ENCODE peak calls at places on chromosomes 4 and X, in eight cellular contexts. D is upper lobe of left lung, I is stomach, C is K562, O is esophagus muscularis mucosa, U is prostate gland, Q is HCT116, X is GM23338. H is an unnamed sample.
A peak's percentile ranks its signal among the peaks of the same experiment; 100 is the strongest.

GRCh38 chr4:122047706-122048425 is 96.0 kb upstream of the TRPC3 start:
- DNase-seq in D (peak; percentile 1), I (no peak), C (no peak), O (no peak), U (no peak), Q (no peak), X (no peak), H (no peak)

GRCh38 chrX:69065451-69065850 is 99.8 kb downstream of the PJA1 start:
- DNase-seq in D (no peak), I (peak; percentile 7), C (no peak), O (no peak), U (no peak), Q (no peak), X (no peak), H (peak; percentile 42)

GRCh38 chrX:96929036-96929435 is 45.3 kb downstream of the RPA4 start:
- DNase-seq in D (no peak), I (no peak), C (no peak), O (no peak), U (no peak), Q (no peak), X (no peak), H (no peak)

GRCh38 chr4:89558147-89558546 is 250.5 kb upstream of the GPRIN3 start:
- DNase-seq in D (no peak), I (no peak), C (no peak), O (no peak), U (no peak), Q (peak; percentile 7), X (peak; percentile 57), H (no peak)

GRCh38 chr4:186743261-186743660 is 19.6 kb upstream of the FAT1 start:
- DNase-seq in D (no peak), I (no peak), C (no peak), O (no peak), U (no peak), Q (no peak), X (no peak), H (no peak)

GRCh38 chr4:185210102-185210981 is 944 bp downstream of the SNX25 start:
- DNase-seq in D (peak; percentile 92), I (peak; percentile 51), C (peak; percentile 35), O (no peak), U (peak; percentile 40), Q (no peak), X (peak; percentile 62), H (peak; percentile 92)

GRCh38 chr4:157389751-157390150 is 169.2 kb downstream of the GRIA2 start:
- DNase-seq in D (no peak), I (no peak), C (no peak), O (no peak), U (no peak), Q (no peak), X (no peak), H (no peak)

GRCh38 chrX:28324306-28324705 is 262.9 kb upstream of the IL1RAPL1 start:
- DNase-seq in D (no peak), I (no peak), C (no peak), O (no peak), U (no peak), Q (no peak), X (peak; percentile 48), H (no peak)

GRCh38 chr4:3257691-3258482 is 8.9 kb downstream of the MSANTD1 start:
- DNase-seq in D (peak; percentile 50), I (peak; percentile 21), C (no peak), O (no peak), U (no peak), Q (no peak), X (no peak), H (peak; percentile 75)

GRCh38 chrX:123436512-123436911 is 252.4 kb downstream of the GRIA3 start:
- DNase-seq in D (no peak), I (no peak), C (no peak), O (no peak), U (no peak), Q (no peak), X (peak; percentile 15), H (no peak)

GRCh38 chr4:136150046-136150445 is 1382.2 kb downstream of the PCDH18 start:
- DNase-seq in D (no peak), I (no peak), C (no peak), O (no peak), U (no peak), Q (no peak), X (peak; percentile 7), H (no peak)

GRCh38 chrX:136781180-136781797 is 557 bp upstream of the ARHGEF6 start:
- DNase-seq in D (no peak), I (no peak), C (no peak), O (no peak), U (peak; percentile 4), Q (no peak), X (no peak), H (no peak)

GRCh38 chrX:33970028-33970932 is 161.8 kb downstream of the FAM47A start:
- DNase-seq in D (peak; percentile 17), I (no peak), C (no peak), O (no peak), U (no peak), Q (no peak), X (no peak), H (peak; percentile 50)

GRCh38 chr4:92501456-92501855 is 197.7 kb downstream of the GRID2 start:
- DNase-seq in D (no peak), I (no peak), C (no peak), O (no peak), U (no peak), Q (no peak), X (no peak), H (no peak)

GRCh38 chrX:103170216-103170615 is 44.7 kb upstream of the BEX4 start:
- DNase-seq in D (no peak), I (no peak), C (no peak), O (no peak), U (no peak), Q (no peak), X (no peak), H (no peak)

GRCh38 chrX:75596178-75596577 is 73.3 kb upstream of the ZDHHC15 start:
- DNase-seq in D (no peak), I (no peak), C (no peak), O (no peak), U (no peak), Q (no peak), X (peak; percentile 1), H (no peak)

GRCh38 chrX:138756234-138756633 is 44.7 kb upstream of the FGF13 start:
- DNase-seq in D (no peak), I (no peak), C (peak; percentile 8), O (no peak), U (no peak), Q (no peak), X (peak; percentile 67), H (no peak)

GRCh38 chr4:181258569-181258968 is 984.6 kb upstream of the TENM3 start:
- DNase-seq in D (no peak), I (no peak), C (no peak), O (no peak), U (no peak), Q (no peak), X (no peak), H (no peak)

GRCh38 chrX:7316280-7316679 is 168.3 kb upstream of the PUDP start:
- DNase-seq in D (no peak), I (no peak), C (no peak), O (no peak), U (no peak), Q (no peak), X (no peak), H (no peak)

GRCh38 chrX:81925812-81926211 is 723.9 kb downstream of the SH3BGRL start:
- DNase-seq in D (no peak), I (no peak), C (no peak), O (no peak), U (no peak), Q (no peak), X (no peak), H (no peak)
- H3K27me3 ChIP-seq in D (no peaks in the 10 kb centered on the region), I (no peaks in the 10 kb centered on the region), C (no peaks in the 10 kb centered on the region), O (no peaks in the 10 kb centered on the region), U (no peaks in the 10 kb centered on the region), Q (no peaks in the 10 kb centered on the region), X (no peaks in the 10 kb centered on the region), H (no peaks in the 10 kb centered on the region)

DNA sequence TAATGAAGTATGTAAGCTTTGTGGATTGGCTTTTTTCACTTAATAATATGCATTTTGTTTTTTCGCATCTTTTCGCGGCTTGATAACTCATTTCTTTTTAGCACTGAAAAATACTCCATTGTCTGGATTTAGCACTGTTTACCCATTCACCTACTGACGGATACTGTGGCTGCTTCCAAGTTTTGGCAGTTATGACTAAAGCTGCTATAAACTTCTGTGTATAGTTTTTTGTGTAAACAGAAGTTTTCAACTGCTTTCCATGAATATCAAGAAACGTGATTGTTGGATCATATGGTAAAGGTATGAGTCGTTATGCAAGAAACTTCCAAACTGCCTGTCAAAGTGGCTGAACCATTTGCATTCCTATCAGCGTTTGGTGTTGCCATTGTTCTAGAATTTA is 87.6 kb downstream of the BMP3 start:
- DNase-seq in D (no peak), I (no peak), C (no peak), O (no peak), U (no peak), Q (no peak), X (no peak), H (no peak)
- TF ChIP-seq POLR2AphosphoS5 in D (no peak), I (no peak), C (no peak), O (no peak), U (peak; percentile 7), Q (no peak), X (no peak), H (no peak)

GRCh38 chrX:50168305-50168704 is 32.5 kb downstream of the AKAP4 start:
- DNase-seq in D (no peak), I (no peak), C (peak; percentile 9), O (no peak), U (no peak), Q (no peak), X (peak; percentile 9), H (no peak)
- TF ChIP-seq CTCF in D (no peak), I (no peak), C (no peak), O (no peak), U (no peak), Q (no peak), X (no peak), H (no peak)

GRCh38 chr4:69522554-69522953 is 26.8 kb upstream of the UGT2B4 start:
- DNase-seq in D (no peak), I (no peak), C (no peak), O (no peak), U (no peak), Q (no peak), X (no peak), H (no peak)
- H3K27me3 ChIP-seq in D (no peaks in the 10 kb centered on the region), I (no peaks in the 10 kb centered on the region), C (no peaks in the 10 kb centered on the region), O (no peaks in the 10 kb centered on the region), U (no peaks in the 10 kb centered on the region), Q (no peaks in the 10 kb centered on the region), X (no peaks in the 10 kb centered on the region), H (no peaks in the 10 kb centered on the region)

GRCh38 chrX:45807572-45808425 is 607.1 kb upstream of the DIPK2B start:
- DNase-seq in D (no peak), I (no peak), C (no peak), O (no peak), U (no peak), Q (no peak), X (peak; percentile 44), H (no peak)

GRCh38 chrX:45803383-45803921 is 602.8 kb upstream of the DIPK2B start:
- DNase-seq in D (no peak), I (no peak), C (no peak), O (no peak), U (no peak), Q (peak; percentile 73), X (no peak), H (no peak)

GRCh38 chrX:45811307-45811706 is 610.6 kb upstream of the DIPK2B start:
- DNase-seq in D (no peak), I (no peak), C (peak; percentile 4), O (no peak), U (no peak), Q (no peak), X (no peak), H (no peak)

GRCh38 chrX:45801554-45801953 is 600.9 kb upstream of the DIPK2B start:
- DNase-seq in D (no peak), I (no peak), C (no peak), O (no peak), U (no peak), Q (no peak), X (peak; percentile 38), H (no peak)

GRCh38 chrX:45806410-45807121 is 605.9 kb upstream of the DIPK2B start:
- DNase-seq in D (no peak), I (no peak), C (no peak), O (no peak), U (no peak), Q (no peak), X (no peak), H (no peak)
- TF ChIP-seq POLR2AphosphoS5 in D (no peak), I (no peak), C (no peak), O (no peak), U (peak; percentile 16), Q (peak; percentile 26), X (no peak), H (no peak)

H was measured in spleen.